ENCODE peak calls at places on chromosome 16, in nine cellular contexts. E is stimulated activated CD8-positive, alpha-beta memory T cell treated with anti-CD3 and anti-CD28 coated beads, Interleukin-7, amount 100 ng/mL, for 4 hours; R is pulmonary artery endothelial cell; X is posterior vena cava; U is tibial artery; P is stimulated activated naive CD8-positive, alpha-beta T cell treated with anti-CD3 and anti-CD28 coated beads, Interleukin-15, Interleukin-2, amounts not matched to agents 100 U/mL and 50 U/mL, for 24 hours; D is activated naive CD4-positive, alpha-beta T cell; T is NCI-H446 treated with DMSO at 0.1 percent for 48 hours; B is stimulated activated CD4-positive, alpha-beta T cell treated with anti-CD3 and anti-CD28 coated beads, Interleukin-12 subunit alpha, Interleukin-12 subunit beta, amount 100 ng/mL, for 24 hours. W is an unnamed sample.
A peak's percentile ranks its signal among the peaks of the same experiment; 100 is the strongest.

GRCh38 chr16:8377864-8378263 is 212.4 kb downstream of the TMEM114 start:
- DNase-seq in E (no peak), R (no peak), X (no peak), U (no peak), P (no peak), D (no peak), T (no peak), B (no peak), W (no peak)

GRCh38 chr16:51166116-51166515 is 15.0 kb upstream of the SALL1 start:
- DNase-seq in E (no peak), R (no peak), X (no peak), U (no peak), P (no peak), D (no peak), T (no peak), B (no peak), W (no peak)

GRCh38 chr16:20538687-20539086 is 37.5 kb downstream of the ACSM2B start:
- DNase-seq in E (no peak), R (no peak), X (no peak), U (no peak), P (no peak), D (no peak), T (no peak), B (no peak), W (no peak)

GRCh38 chr16:10040136-10041080 is 141.8 kb downstream of the GRIN2A start:
- DNase-seq in E (no peak), R (no peak), X (no peak), U (no peak), P (no peak), D (no peak), T (no peak), B (no peak), W (no peak)

GRCh38 chr16:19114359-19115147 is 789 bp downstream of the ITPRIPL2 start:
- DNase-seq in E (no peak), R (no peak), X (peak; percentile 93), U (peak; percentile 73), P (peak; percentile 27), D (no peak), T (no peak), B (no peak), W (peak; percentile 17)

GRCh38 chr16:54546481-54546880 is 259.9 kb upstream of the IRX3 start:
- DNase-seq in E (no peak), R (no peak), X (no peak), U (no peak), P (no peak), D (no peak), T (no peak), B (no peak), W (no peak)

GRCh38 chr16:65414284-65414984 is 292.6 kb upstream of the CDH11 start:
- DNase-seq in E (no peak), R (no peak), X (no peak), U (no peak), P (no peak), D (no peak), T (no peak), B (no peak), W (no peak)

GRCh38 chr16:59597269-59597668 is 863.2 kb upstream of the GOT2 start:
- DNase-seq in E (no peak), R (no peak), X (no peak), U (no peak), P (no peak), D (no peak), T (no peak), B (no peak), W (no peak)

GRCh38 chr16:68190099-68190498 is 45.8 kb downstream of the ESRP2 start:
- DNase-seq in E (no peak), R (no peak), X (no peak), U (no peak), P (no peak), D (no peak), T (no peak), B (no peak), W (no peak)

GRCh38 chr16:77574867-77575619 is 140.2 kb upstream of the ADAMTS18 start:
- DNase-seq in E (no peak), R (peak; percentile 97), X (peak; percentile 86), U (no peak), P (no peak), D (no peak), T (no peak), B (no peak), W (no peak)

GRCh38 chr16:73956592-73957495 is 339.8 kb upstream of the PSMD7 start:
- DNase-seq in E (no peak), R (no peak), X (no peak), U (peak; percentile 58), P (peak; percentile 35), D (no peak), T (peak; percentile 25), B (no peak), W (peak; percentile 82)

GRCh38 chr16:81633147-81633619 is 145.9 kb upstream of the PLCG2 start:
- DNase-seq in E (no peak), R (no peak), X (no peak), U (no peak), P (peak; percentile 55), D (peak; percentile 56), T (no peak), B (no peak), W (no peak)